ENCODE peak calls at places on chromosomes 13 and 19, in five cellular contexts. J is pancreas, E is kidney epithelial cell, Q is HAP-1, G is neuronal stem cell. I is an unnamed sample. For H3K36me3, the result is how much of the 10 kb centered on the place peaks cover.

GRCh38 chr13:48507024-48507423 is 25.9 kb downstream of the RCBTB2 start:
- DNase-seq in E (no peak), G (no peak), J (no peak), Q (no peak), I (no peak)

GRCh38 chr19:21947775-21948174 is 63.0 kb downstream of the ZNF208 start:
- DNase-seq in Q (no peak), E (no peak), G (peak), J (no peak), I (no peak)

GRCh38 chr13:28530729-28531194 is 35.8 kb upstream of the FLT1 start:
- DNase-seq in J (no peak), Q (no peak), G (no peak), E (no peak), I (no peak)

GRCh38 chr19:40217027-40217810 is 965 bp downstream of the TTC9B start:
- DNase-seq in E (no peak), Q (peak), J (peak), G (no peak), I (no peak)

GRCh38 chr13:41960700-41961697 is at the start of gene VWA8:
- DNase-seq in E (no peak), J (peak), Q (peak), G (peak), I (no peak)

GRCh38 chr13:66859078-66859477 is 371.1 kb downstream of the PCDH9 start:
- DNase-seq in J (no peak), E (no peak), Q (no peak), G (no peak), I (no peak)

GRCh38 chr19:2578911-2579677 is 103.2 kb downstream of the GADD45B start:
- DNase-seq in Q (peak), G (peak), E (no peak), J (peak), I (peak)

GRCh38 chr13:40430234-40430633 is 236.2 kb downstream of the FOXO1 start:
- DNase-seq in G (no peak), J (peak), E (no peak), Q (no peak), I (no peak)

GRCh38 chr19:47310819-47311218 is 1.2 kb downstream of the C5AR1 start:
- DNase-seq in E (no peak), Q (peak), G (no peak), J (no peak), I (no peak)

GRCh38 chr19:43606569-43607229 is 5.2 kb upstream of the SRRM5 start:
- DNase-seq in G (no peak), Q (no peak), J (no peak), E (no peak), I (no peak)

GRCh38 chr19:43777163-43777700 is 3.5 kb downstream of the KCNN4 start:
- DNase-seq in E (no peak), G (no peak), Q (no peak), J (no peak), I (no peak)

GRCh38 chr19:19402656-19403372 is 2.7 kb upstream of the GATAD2A start:
- DNase-seq in J (no peak), E (no peak), Q (no peak), G (no peak), I (no peak)

GRCh38 chr19:36140289-36141038 is 598 bp downstream of the CAPNS1 start:
- DNase-seq in E (no peak), J (peak), G (peak), Q (peak), I (no peak)

GRCh38 chr13:43804461-43805070 is 17.8 kb upstream of the ENOX1 start:
- DNase-seq in G (peak), E (no peak), J (no peak), Q (peak), I (no peak)

GRCh38 chr13:73059460-73060250 is 850 bp downstream of the KLF5 start:
- DNase-seq in G (peak), E (no peak), J (peak), Q (peak), I (no peak)

GRCh38 chr19:34639491-34640085 is 37.4 kb downstream of the SCGB2B2 start:
- DNase-seq in Q (peak), J (peak), G (peak), E (peak), I (no peak)

GRCh38 chr19:31015778-31016177 is 333.5 kb downstream of the TSHZ3 start:
- DNase-seq in J (no peak), G (no peak), E (no peak), Q (no peak), I (no peak)

GRCh38 chr13:92460479-92460878 is 766.1 kb upstream of the GPC6 start:
- DNase-seq in G (no peak), Q (no peak), J (peak), E (no peak), I (no peak)

GRCh38 chr19:43789029-43789428 is 8.3 kb upstream of the KCNN4 start:
- DNase-seq in E (no peak), Q (peak), J (no peak), G (peak), I (no peak)

GRCh38 chr13:75236774-75237173 is 245.2 kb downstream of the TBC1D4 start:
- DNase-seq in E (no peak), G (no peak), Q (no peak), J (no peak), I (no peak)

GRCh38 chr19:1269478-1270167 is 491 bp downstream of the CIRBP start:
- DNase-seq in Q (peak), G (no peak), J (peak), E (no peak), I (no peak)

GRCh38 chr13:76668141-76668540 is 218.1 kb downstream of the KCTD12 start:
- DNase-seq in E (no peak), G (no peak), Q (no peak), J (no peak), I (no peak)

GRCh38 chr19:43380771-43381386 is 27.4 kb downstream of the CD177 start:
- DNase-seq in G (no peak), Q (no peak), E (no peak), J (no peak), I (no peak)

GRCh38 chr13:111347438-111347837 is 27.0 kb downstream of the TEX29 start:
- DNase-seq in G (no peak), Q (no peak), J (no peak), E (no peak), I (no peak)

GRCh38 chr13:79477968-79478367 is 3.0 kb upstream of the NDFIP2 start:
- DNase-seq in Q (no peak), E (no peak), G (no peak), J (no peak), I (no peak)

GRCh38 chr13:113231306-113232207 is 22.1 kb downstream of the CUL4A start:
- DNase-seq in Q (no peak), J (no peak), E (no peak), G (no peak), I (no peak)

GRCh38 chr13:94548382-94549240 is 47.3 kb downstream of the TGDS start:
- DNase-seq in Q (peak), J (peak), G (no peak), E (no peak), I (no peak)

GRCh38 chr13:105139380-105140285 is 1395.8 kb downstream of the EFNB2 start:
- DNase-seq in E (no peak), Q (peak), J (peak), G (no peak), I (no peak)

GRCh38 chr13:101398920-101399319 is 17.4 kb downstream of the NALCN start:
- DNase-seq in E (no peak), G (no peak), Q (no peak), J (no peak), I (no peak)

GRCh38 chr19:6654347-6655310 is 15.3 kb downstream of the TNFSF14 start:
- DNase-seq in E (no peak), Q (no peak), G (no peak), J (no peak), I (no peak)

GRCh38 chr13:31209172-31209818 is 9.5 kb downstream of the B3GLCT start:
- DNase-seq in G (no peak), J (no peak), Q (peak), E (no peak), I (no peak)

GRCh38 chr13:51330741-51331140 is 8.8 kb upstream of the SERPINE3 start:
- DNase-seq in J (no peak), G (no peak), E (no peak), Q (no peak), I (no peak)

GRCh38 chr13:41978007-41978406 is 17.1 kb upstream of the VWA8 start:
- DNase-seq in Q (no peak), G (no peak), J (no peak), E (no peak), I (no peak)

GRCh38 chr19:21463449-21464105 is 41.8 kb upstream of the ZNF429 start:
- DNase-seq in Q (no peak), J (peak), E (peak), G (peak), I (no peak)

GRCh38 chr13:99380921-99381645 is 73.9 kb upstream of the GPR183 start:
- DNase-seq in Q (no peak), E (no peak), J (no peak), G (no peak), I (no peak)

GRCh38 chr13:80924596-80924995 is 583.7 kb upstream of the SPRY2 start:
- DNase-seq in Q (no peak), E (no peak), G (no peak), J (no peak), I (no peak)

GRCh38 chr13:49791753-49792549 is 531 bp downstream of the KPNA3 start:
- DNase-seq in Q (peak), G (peak), J (peak), E (no peak), I (no peak)

GRCh38 chr19:13914777-13915176 is 8.8 kb downstream of the CC2D1A start:
- DNase-seq in G (no peak), J (no peak), E (no peak), Q (no peak), I (no peak)
- H3K36me3 ChIP-seq in G (half or more), J (under half), E (under half), Q (half or more), I (under half)

DNA sequence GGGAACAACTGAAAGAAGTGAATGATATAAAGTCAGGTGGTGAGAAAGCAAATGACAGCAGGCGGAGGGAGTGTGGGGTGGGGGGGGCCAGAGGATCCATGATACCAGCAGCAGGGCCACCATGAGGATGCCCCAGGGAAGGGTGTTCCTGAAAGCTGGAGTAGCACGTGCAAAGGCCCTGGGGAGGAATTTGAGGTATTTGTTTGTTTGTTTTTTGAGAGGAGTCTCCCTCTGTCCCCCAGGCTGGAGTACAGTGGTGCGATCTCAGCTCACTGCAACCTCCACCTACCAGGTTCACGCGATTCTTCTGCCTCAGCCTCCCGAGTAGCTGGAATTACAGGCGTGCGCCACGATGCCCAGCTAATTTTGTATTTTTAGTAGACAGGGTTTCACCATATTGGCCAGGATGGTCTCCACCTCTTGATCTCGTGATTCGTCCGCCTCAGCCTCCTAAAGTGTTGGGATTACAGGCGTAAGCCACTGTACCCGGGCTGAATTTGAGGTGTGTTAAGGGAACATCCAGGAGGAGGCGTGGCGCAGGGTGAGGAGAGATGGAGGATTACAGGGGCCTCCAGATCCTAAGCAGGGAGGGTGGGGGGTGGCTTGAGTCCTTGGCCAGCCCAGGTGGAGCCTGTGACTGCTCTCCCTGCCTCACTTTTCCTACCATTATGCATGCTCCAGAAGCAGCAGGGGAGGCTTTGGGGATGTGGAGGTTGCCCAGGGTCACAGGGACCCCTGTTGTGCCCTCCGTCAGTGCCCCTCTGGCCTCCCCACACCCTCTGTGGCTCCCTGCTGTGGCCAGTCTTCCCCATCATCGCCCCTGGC is 12.4 kb upstream of the JUND start:
- DNase-seq in Q (no peak), G (no peak), J (no peak), E (no peak), I (no peak)
- H3K4me3 ChIP-seq in Q (no peak), G (no peak), J (no peak), E (no peak), I (no peak)

GRCh38 chr19:49884760-49885159 is 7.3 kb downstream of the TBC1D17 start:
- DNase-seq in G (no peak), E (no peak), Q (no peak), J (no peak), I (no peak)
- H3K36me3 ChIP-seq in G (half or more), E (under half), Q (under half), J (under half), I (under half)

GRCh38 chr19:55013596-55013995 is 24.5 kb downstream of the GP6 start:
- DNase-seq in E (no peak), G (no peak), J (no peak), Q (no peak), I (no peak)

GRCh38 chr19:55016017-55016416 is 22.0 kb downstream of the GP6 start:
- DNase-seq in J (no peak), G (no peak), Q (no peak), E (no peak), I (no peak)

GRCh38 chr19:55012294-55012693 is 25.8 kb downstream of the GP6 start:
- DNase-seq in E (no peak), Q (no peak), J (no peak), G (no peak), I (no peak)

GRCh38 chr19:55014714-55015113 is 23.4 kb downstream of the GP6 start:
- DNase-seq in Q (no peak), J (no peak), G (no peak), E (no peak), I (no peak)

DNA sequence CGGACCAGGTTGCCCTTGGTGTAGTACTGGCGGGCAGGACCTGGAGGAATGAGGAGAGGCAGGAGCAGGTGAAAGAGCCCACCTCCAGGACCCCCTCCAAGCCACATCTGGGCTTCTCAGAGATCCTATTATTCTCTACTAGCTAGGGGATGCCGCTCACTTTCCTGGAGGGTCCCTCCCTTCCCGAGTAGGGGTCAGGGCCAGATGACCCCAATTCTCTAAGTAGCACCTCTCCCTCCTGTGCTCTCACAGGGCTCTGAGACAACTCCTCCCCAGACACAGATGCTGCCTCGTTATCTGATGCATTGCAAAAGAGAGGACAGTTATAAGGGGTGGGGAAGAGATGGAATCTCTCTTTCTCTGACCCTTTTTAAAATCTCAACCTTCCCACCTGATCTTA is 22.9 kb downstream of the GP6 start:
- DNase-seq in Q (no peak), G (no peak), E (no peak), J (no peak), I (no peak)
- H3K4me3 ChIP-seq in Q (no peak), G (no peak), E (no peak), J (no peak), I (no peak)

DNA sequence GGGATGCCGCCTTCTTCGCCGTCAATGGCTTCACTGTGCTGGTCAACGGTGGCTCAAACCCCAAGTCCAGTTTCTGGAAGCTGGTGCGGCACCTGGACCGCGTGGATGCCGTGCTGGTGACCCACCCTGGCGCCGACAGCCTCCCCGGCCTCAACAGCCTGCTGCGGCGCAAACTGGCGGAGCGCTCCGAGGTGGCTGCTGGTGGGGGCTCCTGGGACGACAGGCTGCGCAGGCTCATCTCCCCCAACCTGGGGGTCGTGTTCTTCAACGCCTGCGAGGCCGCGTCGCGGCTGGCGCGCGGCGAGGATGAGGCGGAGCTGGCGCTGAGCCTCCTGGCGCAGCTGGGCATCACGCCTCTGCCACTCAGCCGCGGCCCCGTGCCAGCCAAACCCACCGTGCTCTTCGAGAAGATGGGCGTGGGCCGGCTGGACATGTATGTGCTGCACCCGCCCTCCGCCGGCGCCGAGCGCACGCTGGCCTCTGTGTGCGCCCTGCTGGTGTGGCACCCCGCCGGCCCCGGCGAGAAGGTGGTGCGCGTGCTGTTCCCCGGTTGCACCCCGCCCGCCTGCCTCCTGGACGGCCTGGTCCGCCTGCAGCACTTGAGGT is 7.0 kb downstream of the MAP1S start:
- DNase-seq in G (no peak), J (no peak), E (no peak), Q (no peak), I (no peak)
- H3K36me3 ChIP-seq in G (half or more), J (under half), E (under half), Q (half or more), I (under half)

GRCh38 chr19:48511800-48512503 is at the start of gene LMTK3:
- DNase-seq in Q (peak), G (no peak), E (no peak), J (no peak), I (no peak)

GRCh38 chr19:48508729-48509310 is 2.8 kb downstream of the LMTK3 start:
- DNase-seq in Q (no peak), E (no peak), J (no peak), G (no peak), I (no peak)

GRCh38 chr19:48509467-48510194 is 2.0 kb downstream of the LMTK3 start:
- DNase-seq in J (no peak), Q (no peak), G (no peak), E (no peak), I (no peak)

GRCh38 chr19:48511321-48511731 is 309 bp downstream of the LMTK3 start:
- DNase-seq in E (no peak), G (no peak), J (no peak), Q (no peak), I (no peak)

GRCh38 chr19:48510421-48511268 is 990 bp downstream of the LMTK3 start:
- DNase-seq in E (no peak), J (peak), G (no peak), Q (peak), I (no peak)
- H3K4me3 ChIP-seq in E (no peak), J (no peak), G (peak), Q (no peak), I (peak)

GRCh38 chr13:19766637-19767036 is 16.1 kb downstream of the PSPC1 start:
- DNase-seq in Q (peak), J (no peak), G (peak), E (no peak), I (no peak)
- H3K36me3 ChIP-seq in Q (half or more), J (under half), G (half or more), E (under half), I (under half)

GRCh38 chr13:83221256-83221655 is 661.0 kb downstream of the SLITRK1 start:
- DNase-seq in G (no peak), Q (no peak), J (no peak), E (no peak), I (no peak)
- H3K4me3 ChIP-seq in G (no peak), Q (no peak), J (no peak), E (no peak), I (no peak)

DNA sequence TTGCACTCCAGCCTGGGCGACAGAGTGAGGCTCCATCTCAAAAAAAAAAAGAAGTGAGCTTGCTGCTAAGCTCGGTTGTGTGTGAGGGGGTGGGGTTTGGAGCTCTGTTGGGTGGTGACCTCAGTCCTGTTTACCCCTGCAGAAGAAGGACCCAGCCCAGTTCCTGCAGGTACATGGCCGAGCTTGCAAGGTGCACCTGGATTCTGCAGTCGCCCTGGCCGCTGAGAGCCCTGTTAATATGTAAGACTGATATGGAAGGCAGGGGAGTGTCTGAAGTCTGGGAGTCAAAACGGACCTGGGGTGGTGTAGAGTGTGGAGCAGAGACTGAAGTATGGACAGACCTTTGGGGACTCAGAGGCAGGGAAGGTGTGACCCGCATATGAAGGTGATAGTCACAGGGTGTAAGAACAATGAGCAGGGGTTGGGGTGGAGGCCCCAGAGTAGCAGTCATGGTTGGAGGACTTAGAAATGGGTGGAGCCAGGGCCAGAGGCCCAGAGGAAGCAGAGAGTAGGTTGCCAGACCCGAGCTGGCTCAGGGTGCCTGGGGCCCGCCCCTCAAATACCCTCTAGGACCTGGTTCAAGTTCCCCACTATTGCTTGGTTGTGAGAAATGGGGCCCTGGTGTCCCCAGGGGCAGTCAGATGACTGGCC is 13.2 kb downstream of the CLASRP start:
- DNase-seq in J (no peak), Q (no peak), E (no peak), G (no peak), I (no peak)
- H3K36me3 ChIP-seq in J (under half), Q (half or more), E (under half), G (half or more), I (under half)